ENCODE peak calls at places on chromosomes 3 and 15, in four cellular contexts. One of them, this sample, is unnamed.
A peak's percentile ranks its signal among the peaks of the same experiment; 100 is the strongest.

GRCh38 chr15:66714543-66714981 is 12.5 kb downstream of the SMAD6 start:
- DNase-seq in psoas muscle: no peak
- DNase-seq in endothelial cell of umbilical vein: peak; percentile 34
- DNase-seq in DND-41: no peak
- DNase-seq in this sample: no peak

GRCh38 chr3:182862159-182862860 is 69.0 kb downstream of the ATP11B start:
- DNase-seq in endothelial cell of umbilical vein: no peak
- DNase-seq in psoas muscle: no peak
- DNase-seq in DND-41: no peak
- DNase-seq in this sample: no peak

GRCh38 chr15:87021771-87022170 is 942.1 kb downstream of the AGBL1 start:
- DNase-seq in psoas muscle: no peak
- DNase-seq in DND-41: no peak
- DNase-seq in endothelial cell of umbilical vein: no peak
- DNase-seq in this sample: no peak

GRCh38 chr3:100169186-100169585 is 54.9 kb upstream of the FILIP1L start:
- DNase-seq in endothelial cell of umbilical vein: peak; percentile 83
- DNase-seq in psoas muscle: peak; percentile 16
- DNase-seq in DND-41: no peak
- DNase-seq in this sample: no peak

GRCh38 chr15:26724381-26724780 is 48.5 kb downstream of the GABRB3 start:
- DNase-seq in psoas muscle: no peak
- DNase-seq in DND-41: no peak
- DNase-seq in endothelial cell of umbilical vein: no peak
- DNase-seq in this sample: no peak

GRCh38 chr3:168029705-168030104 is 66.0 kb downstream of the GOLIM4 start:
- DNase-seq in endothelial cell of umbilical vein: no peak
- DNase-seq in DND-41: no peak
- DNase-seq in psoas muscle: no peak
- DNase-seq in this sample: no peak

GRCh38 chr15:52622791-52623190 is 54.0 kb upstream of the ARPP19 start:
- DNase-seq in DND-41: no peak
- DNase-seq in psoas muscle: no peak
- DNase-seq in endothelial cell of umbilical vein: no peak
- DNase-seq in this sample: no peak

GRCh38 chr3:58563386-58564035 is 13.7 kb downstream of the FAM107A start:
- DNase-seq in DND-41: no peak
- DNase-seq in endothelial cell of umbilical vein: no peak
- DNase-seq in psoas muscle: no peak
- DNase-seq in this sample: no peak

GRCh38 chr15:68054658-68055223 is 626 bp downstream of the PIAS1 start:
- DNase-seq in DND-41: peak; percentile 56
- DNase-seq in psoas muscle: peak; percentile 62
- DNase-seq in endothelial cell of umbilical vein: peak; percentile 50
- DNase-seq in this sample: peak; percentile 48

GRCh38 chr3:120536642-120537041 is 59.5 kb upstream of the NDUFB4 start:
- DNase-seq in endothelial cell of umbilical vein: peak; percentile 20
- DNase-seq in psoas muscle: no peak
- DNase-seq in DND-41: no peak
- DNase-seq in this sample: no peak

GRCh38 chr3:13391308-13391707 is 28.8 kb downstream of the NUP210 start:
- DNase-seq in DND-41: peak; percentile 16
- DNase-seq in endothelial cell of umbilical vein: no peak
- DNase-seq in psoas muscle: no peak
- DNase-seq in this sample: no peak

GRCh38 chr3:127720985-127721384 is 48.2 kb downstream of the ABTB1 start:
- DNase-seq in DND-41: no peak
- DNase-seq in psoas muscle: no peak
- DNase-seq in endothelial cell of umbilical vein: no peak
- DNase-seq in this sample: no peak

GRCh38 chr3:168251371-168251770 is 155.6 kb upstream of the GOLIM4 start:
- DNase-seq in psoas muscle: no peak
- DNase-seq in DND-41: no peak
- DNase-seq in endothelial cell of umbilical vein: no peak
- DNase-seq in this sample: no peak

GRCh38 chr3:12227833-12228232 is 61.0 kb upstream of the PPARG start:
- DNase-seq in psoas muscle: no peak
- DNase-seq in endothelial cell of umbilical vein: no peak
- DNase-seq in DND-41: no peak
- DNase-seq in this sample: no peak

GRCh38 chr15:82830427-82831173 is 21.2 kb downstream of the WHAMM start:
- DNase-seq in DND-41: no peak
- DNase-seq in psoas muscle: no peak
- DNase-seq in endothelial cell of umbilical vein: no peak
- DNase-seq in this sample: no peak

GRCh38 chr3:8336456-8336855 is 165.2 kb upstream of the LMCD1 start:
- DNase-seq in endothelial cell of umbilical vein: no peak
- DNase-seq in DND-41: no peak
- DNase-seq in psoas muscle: no peak
- DNase-seq in this sample: no peak

GRCh38 chr3:79019137-79019923 is 748.5 kb downstream of the ROBO1 start:
- DNase-seq in DND-41: no peak
- DNase-seq in psoas muscle: peak; percentile 75
- DNase-seq in endothelial cell of umbilical vein: peak; percentile 81
- DNase-seq in this sample: peak; percentile 85

GRCh38 chr3:192942625-192943024 is 25.0 kb upstream of the MB21D2 start:
- DNase-seq in endothelial cell of umbilical vein: no peak
- DNase-seq in DND-41: no peak
- DNase-seq in psoas muscle: no peak
- DNase-seq in this sample: no peak

GRCh38 chr15:70047386-70048195 is 50.1 kb downstream of the TLE3 start:
- DNase-seq in endothelial cell of umbilical vein: no peak
- DNase-seq in DND-41: no peak
- DNase-seq in psoas muscle: no peak
- DNase-seq in this sample: no peak

GRCh38 chr3:23633261-23633960 is 172.3 kb upstream of the UBE2E1 start:
- DNase-seq in psoas muscle: no peak
- DNase-seq in endothelial cell of umbilical vein: no peak
- DNase-seq in DND-41: no peak
- DNase-seq in this sample: no peak

GRCh38 chr3:49415931-49416601 is 3.8 kb downstream of the TCTA start:
- DNase-seq in endothelial cell of umbilical vein: no peak
- DNase-seq in DND-41: peak; percentile 90
- DNase-seq in psoas muscle: no peak
- DNase-seq in this sample: no peak

GRCh38 chr3:153595186-153595815 is 433.3 kb downstream of the RAP2B start:
- DNase-seq in DND-41: no peak
- DNase-seq in endothelial cell of umbilical vein: peak; percentile 66
- DNase-seq in psoas muscle: no peak
- DNase-seq in this sample: no peak

GRCh38 chr3:16587047-16587702 is 18.0 kb downstream of the DAZL start:
- DNase-seq in endothelial cell of umbilical vein: no peak
- DNase-seq in DND-41: no peak
- DNase-seq in psoas muscle: no peak
- DNase-seq in this sample: no peak
- TF ChIP-seq CTCF in endothelial cell of umbilical vein: no peak
- TF ChIP-seq CTCF in DND-41: no peak
- TF ChIP-seq CTCF in psoas muscle: no peak
- TF ChIP-seq CTCF in this sample: no peak

GRCh38 chr3:186826978-186827857 is 15.3 kb upstream of the ADIPOQ start:
- DNase-seq in DND-41: peak; percentile 82
- DNase-seq in psoas muscle: peak; percentile 83
- DNase-seq in endothelial cell of umbilical vein: peak; percentile 78
- DNase-seq in this sample: peak; percentile 55
- H3K27me3 ChIP-seq in DND-41: peaks cover 40% of the 10 kb centered on the region
- H3K27me3 ChIP-seq in psoas muscle: peaks cover 1% of the 10 kb centered on the region
- H3K27me3 ChIP-seq in endothelial cell of umbilical vein: peaks cover 30% of the 10 kb centered on the region
- H3K27me3 ChIP-seq in this sample: no peaks in the 10 kb centered on the region

GRCh38 chr15:39514933-39515332 is 65.9 kb upstream of the THBS1 start:
- DNase-seq in psoas muscle: no peak
- DNase-seq in DND-41: no peak
- DNase-seq in endothelial cell of umbilical vein: no peak
- DNase-seq in this sample: no peak

GRCh38 chr15:39511915-39512260 is 69.0 kb upstream of the THBS1 start:
- DNase-seq in endothelial cell of umbilical vein: peak; percentile 29
- DNase-seq in psoas muscle: no peak
- DNase-seq in DND-41: no peak
- DNase-seq in this sample: no peak

GRCh38 chr15:39508536-39508935 is 72.3 kb upstream of the THBS1 start:
- DNase-seq in DND-41: no peak
- DNase-seq in psoas muscle: no peak
- DNase-seq in endothelial cell of umbilical vein: no peak
- DNase-seq in this sample: no peak

GRCh38 chr15:39509941-39510845 is 70.7 kb upstream of the THBS1 start:
- DNase-seq in endothelial cell of umbilical vein: no peak
- DNase-seq in DND-41: no peak
- DNase-seq in psoas muscle: peak; percentile 19
- DNase-seq in this sample: no peak

GRCh38 chr15:39511000-39511914 is 69.6 kb upstream of the THBS1 start:
- DNase-seq in psoas muscle: peak; percentile 73
- DNase-seq in DND-41: no peak
- DNase-seq in endothelial cell of umbilical vein: peak; percentile 72
- DNase-seq in this sample: peak; percentile 52
- H3K4me3 ChIP-seq in psoas muscle: no peak overlapping the region
- H3K4me3 ChIP-seq in DND-41: no peak overlapping the region
- H3K4me3 ChIP-seq in endothelial cell of umbilical vein: no peak overlapping the region
- H3K4me3 ChIP-seq in this sample: no peak overlapping the region

GRCh38 chr15:92247649-92248242 is 145.9 kb upstream of the ST8SIA2 start:
- DNase-seq in DND-41: no peak
- DNase-seq in psoas muscle: no peak
- DNase-seq in endothelial cell of umbilical vein: no peak
- DNase-seq in this sample: no peak

GRCh38 chr15:92244703-92245102 is 149.0 kb upstream of the ST8SIA2 start:
- DNase-seq in endothelial cell of umbilical vein: no peak
- DNase-seq in psoas muscle: no peak
- DNase-seq in DND-41: no peak
- DNase-seq in this sample: no peak
- TF ChIP-seq CTCF in endothelial cell of umbilical vein: no peak
- TF ChIP-seq CTCF in psoas muscle: no peak
- TF ChIP-seq CTCF in DND-41: no peak
- TF ChIP-seq CTCF in this sample: no peak

DNA sequence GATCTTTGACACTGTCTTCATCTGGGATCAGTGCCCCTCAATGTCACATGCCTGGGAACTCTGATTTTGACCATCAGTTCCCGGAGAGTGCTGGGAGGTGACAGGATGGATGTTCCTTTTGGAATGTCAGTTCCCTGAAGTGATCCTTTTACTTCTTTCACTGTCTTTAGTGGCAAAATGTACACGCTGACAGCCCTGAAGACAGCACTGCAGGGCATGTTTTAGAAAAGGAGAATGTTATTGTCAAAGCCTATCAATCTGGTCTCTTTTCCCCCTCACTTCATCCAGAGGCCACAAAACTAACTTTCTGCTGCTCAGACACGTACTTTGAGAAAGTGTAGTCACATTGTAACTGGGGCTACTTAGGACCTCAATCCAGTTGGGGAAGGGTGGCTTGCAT is 14.1 kb upstream of the NEO1 start:
- DNase-seq in DND-41: no peak
- DNase-seq in psoas muscle: no peak
- DNase-seq in endothelial cell of umbilical vein: no peak
- DNase-seq in this sample: no peak
- H3K27me3 ChIP-seq in DND-41: peaks cover 10% of the 10 kb centered on the region
- H3K27me3 ChIP-seq in psoas muscle: no peaks in the 10 kb centered on the region
- H3K27me3 ChIP-seq in endothelial cell of umbilical vein: peaks cover 8% of the 10 kb centered on the region
- H3K27me3 ChIP-seq in this sample: no peaks in the 10 kb centered on the region

GRCh38 chr3:51668756-51669155 is 2.3 kb upstream of the TEX264 start:
- DNase-seq in psoas muscle: no peak
- DNase-seq in endothelial cell of umbilical vein: no peak
- DNase-seq in DND-41: no peak
- DNase-seq in this sample: no peak

GRCh38 chr3:51671090-51672082 is at the start of gene TEX264:
- DNase-seq in DND-41: peak; percentile 90
- DNase-seq in psoas muscle: peak; percentile 93
- DNase-seq in endothelial cell of umbilical vein: peak; percentile 69
- DNase-seq in this sample: peak; percentile 86

GRCh38 chr3:51670711-51671089 is 352 bp upstream of the TEX264 start:
- DNase-seq in DND-41: no peak
- DNase-seq in psoas muscle: no peak
- DNase-seq in endothelial cell of umbilical vein: no peak
- DNase-seq in this sample: no peak

GRCh38 chr3:51670053-51670666 is 892 bp upstream of the TEX264 start:
- DNase-seq in endothelial cell of umbilical vein: no peak
- DNase-seq in DND-41: no peak
- DNase-seq in psoas muscle: no peak
- DNase-seq in this sample: no peak

GRCh38 chr3:51669241-51670052 is 1.6 kb upstream of the TEX264 start:
- DNase-seq in endothelial cell of umbilical vein: peak; percentile 86
- DNase-seq in psoas muscle: peak; percentile 87
- DNase-seq in DND-41: peak; percentile 85
- DNase-seq in this sample: peak; percentile 91
- H3K4me3 ChIP-seq in endothelial cell of umbilical vein: no peak overlapping the region
- H3K4me3 ChIP-seq in psoas muscle: no peak overlapping the region
- H3K4me3 ChIP-seq in DND-41: no peak overlapping the region
- H3K4me3 ChIP-seq in this sample: no peak overlapping the region

GRCh38 chr3:16319723-16320122 is 54.7 kb downstream of the OXNAD1 start:
- DNase-seq in DND-41: no peak
- DNase-seq in psoas muscle: no peak
- DNase-seq in endothelial cell of umbilical vein: no peak
- DNase-seq in this sample: no peak
- TF ChIP-seq CTCF in DND-41: no peak
- TF ChIP-seq CTCF in psoas muscle: no peak
- TF ChIP-seq CTCF in endothelial cell of umbilical vein: no peak
- TF ChIP-seq CTCF in this sample: no peak

GRCh38 chr3:194009019-194009418 is 126.9 kb upstream of the HES1 start:
- DNase-seq in psoas muscle: no peak
- DNase-seq in endothelial cell of umbilical vein: no peak
- DNase-seq in DND-41: no peak
- DNase-seq in this sample: no peak

GRCh38 chr3:194006102-194006501 is 129.8 kb upstream of the HES1 start:
- DNase-seq in psoas muscle: no peak
- DNase-seq in endothelial cell of umbilical vein: no peak
- DNase-seq in DND-41: no peak
- DNase-seq in this sample: no peak

GRCh38 chr3:194007598-194008337 is 128.2 kb upstream of the HES1 start:
- DNase-seq in psoas muscle: no peak
- DNase-seq in DND-41: no peak
- DNase-seq in endothelial cell of umbilical vein: no peak
- DNase-seq in this sample: no peak

GRCh38 chr3:194011807-194012206 is 124.1 kb upstream of the HES1 start:
- DNase-seq in endothelial cell of umbilical vein: no peak
- DNase-seq in psoas muscle: no peak
- DNase-seq in DND-41: no peak
- DNase-seq in this sample: no peak

DNA sequence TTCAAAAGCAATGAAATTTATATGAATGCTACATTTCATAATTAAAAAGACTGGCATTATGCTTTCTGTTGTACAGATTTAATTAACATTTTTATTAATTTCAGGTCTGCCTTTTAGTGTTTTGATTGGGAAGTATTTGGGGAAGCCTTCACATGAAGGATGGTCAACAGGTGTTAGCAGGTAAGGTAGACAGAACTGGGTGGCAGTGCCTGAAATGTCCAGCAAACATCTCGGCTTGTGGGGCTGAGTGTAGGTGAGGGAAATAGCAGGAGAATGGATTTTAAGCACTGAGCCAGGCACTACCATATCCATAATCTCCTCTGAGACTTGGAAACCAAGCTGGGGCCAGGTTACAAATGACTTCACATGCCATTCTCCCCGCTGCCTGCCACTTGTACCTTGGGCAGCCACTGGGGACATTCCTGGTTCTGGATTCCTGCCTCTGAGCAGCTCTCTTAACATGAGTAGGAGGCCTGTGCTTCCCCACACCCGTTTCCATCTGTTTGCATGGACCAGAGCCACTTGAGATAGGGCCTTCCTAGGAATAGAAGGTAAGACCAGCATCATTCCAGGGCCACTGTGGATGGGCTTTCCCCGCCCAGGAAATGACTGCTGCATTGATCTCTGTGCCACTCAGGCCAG is 125.9 kb upstream of the HES1 start:
- DNase-seq in DND-41: no peak
- DNase-seq in endothelial cell of umbilical vein: no peak
- DNase-seq in psoas muscle: no peak
- DNase-seq in this sample: no peak
- H3K27me3 ChIP-seq in DND-41: peaks cover 25% of the 10 kb centered on the region
- H3K27me3 ChIP-seq in endothelial cell of umbilical vein: no peaks in the 10 kb centered on the region
- H3K27me3 ChIP-seq in psoas muscle: no peaks in the 10 kb centered on the region
- H3K27me3 ChIP-seq in this sample: no peaks in the 10 kb centered on the region